ENCODE peak calls at places on chromosome 9, in nine cellular contexts. P, U, K, O, E, I, Z, H and V are unnamed samples. For H3K4me1, the result is how much of the 10 kb centered on the place peaks cover.

GRCh38 chr9:132006657-132007370 is 72.9 kb downstream of the MED27 start:
- DNase-seq in E (no peak), I (peak), H (no peak), O (no peak), U (no peak), P (peak), Z (peak), K (no peak), V (no peak)

GRCh38 chr9:93825348-93826115 is 129.6 kb downstream of the BARX1 start:
- DNase-seq in I (no peak), P (no peak), H (no peak), U (no peak), Z (no peak), E (no peak), K (no peak), O (no peak), V (no peak)

GRCh38 chr9:114825126-114825525 is 19.3 kb upstream of the TNFSF15 start:
- DNase-seq in U (no peak), I (no peak), E (no peak), O (no peak), K (no peak), H (no peak), Z (no peak), P (no peak), V (no peak)

GRCh38 chr9:123002754-123003153 is 30.7 kb upstream of the GPR21 start:
- DNase-seq in K (no peak), P (peak), O (no peak), E (no peak), Z (peak), I (no peak), U (no peak), H (peak), V (no peak)

GRCh38 chr9:124267271-124267807 is 9.6 kb downstream of the NEK6 start:
- DNase-seq in O (no peak), K (peak), P (peak), I (no peak), E (peak), Z (peak), H (peak), U (peak), V (no peak)

GRCh38 chr9:6133346-6134063 is 82.1 kb upstream of the IL33 start:
- DNase-seq in H (no peak), E (no peak), O (no peak), K (no peak), I (no peak), Z (peak), U (no peak), P (peak), V (no peak)

GRCh38 chr9:85443190-85443598 is 298.6 kb downstream of the AGTPBP1 start:
- DNase-seq in K (no peak), I (no peak), U (no peak), O (no peak), P (no peak), Z (no peak), H (no peak), E (no peak), V (no peak)

GRCh38 chr9:20693068-20693467 is 9.0 kb downstream of the FOCAD start:
- DNase-seq in H (no peak), O (no peak), E (no peak), K (no peak), P (no peak), U (no peak), I (no peak), Z (peak), V (no peak)

GRCh38 chr9:14314424-14314928 is 535 bp upstream of the NFIB start:
- DNase-seq in Z (peak), H (peak), I (no peak), U (peak), K (peak), O (peak), P (peak), E (peak), V (peak)

GRCh38 chr9:11915699-11916098 is 777.5 kb upstream of the TYRP1 start:
- DNase-seq in Z (no peak), H (no peak), U (no peak), I (no peak), K (no peak), P (no peak), E (no peak), O (no peak), V (no peak)

GRCh38 chr9:89732295-89732951 is 127.6 kb downstream of the GADD45G start:
- DNase-seq in I (no peak), E (no peak), O (no peak), K (no peak), H (no peak), Z (no peak), U (no peak), P (no peak), V (peak)

GRCh38 chr9:69981686-69982450 is 61.8 kb upstream of the MAMDC2 start:
- DNase-seq in K (no peak), I (no peak), Z (peak), E (no peak), U (no peak), O (no peak), P (peak), H (peak), V (no peak)

GRCh38 chr9:98576859-98577258 is 131.9 kb downstream of the GABBR2 start:
- DNase-seq in Z (no peak), U (no peak), E (no peak), P (no peak), I (no peak), K (no peak), O (no peak), H (no peak), V (no peak)

GRCh38 chr9:6681147-6681956 is 35.8 kb upstream of the GLDC start:
- DNase-seq in H (peak), I (peak), U (peak), E (peak), O (peak), K (peak), P (peak), Z (peak), V (peak)

GRCh38 chr9:97647996-97648395 is 14.4 kb downstream of the NCBP1 start:
- DNase-seq in Z (no peak), H (no peak), E (no peak), P (no peak), U (no peak), I (no peak), K (no peak), O (no peak), V (no peak)

GRCh38 chr9:29861803-29862202 is 2288.5 kb upstream of the C9orf72 start:
- DNase-seq in E (no peak), U (no peak), P (no peak), H (no peak), I (no peak), O (no peak), K (no peak), Z (no peak), V (no peak)

GRCh38 chr9:131140550-131140949 is 15.2 kb downstream of the NUP214 start:
- DNase-seq in Z (no peak), O (no peak), H (no peak), K (no peak), I (no peak), E (no peak), P (no peak), U (no peak), V (no peak)

GRCh38 chr9:8863064-8863463 is 1063.5 kb upstream of the DMAC1 start:
- DNase-seq in P (no peak), Z (no peak), K (no peak), H (no peak), O (no peak), U (no peak), I (no peak), E (no peak), V (no peak)

GRCh38 chr9:116152390-116152789 is 1.2 kb upstream of the PAPPA start:
- DNase-seq in Z (no peak), E (no peak), P (no peak), K (no peak), H (no peak), I (no peak), O (no peak), U (no peak), V (no peak)

GRCh38 chr9:91777437-91777836 is 172.6 kb downstream of the ROR2 start:
- DNase-seq in Z (peak), U (no peak), H (no peak), I (no peak), K (no peak), E (no peak), O (no peak), P (peak), V (no peak)

GRCh38 chr9:129458155-129458661 is 162.7 kb downstream of the C9orf50 start:
- DNase-seq in U (no peak), H (no peak), P (no peak), E (peak), K (peak), I (peak), Z (no peak), O (no peak), V (no peak)

GRCh38 chr9:76441551-76442322 is 17.2 kb upstream of the GCNT1 start:
- DNase-seq in K (no peak), Z (peak), H (no peak), P (peak), I (no peak), O (no peak), E (no peak), U (no peak), V (no peak)

GRCh38 chr9:9521033-9521779 is 1091.6 kb downstream of the PTPRD start:
- DNase-seq in K (no peak), H (peak), I (no peak), Z (no peak), U (no peak), P (no peak), O (no peak), E (no peak), V (no peak)

GRCh38 chr9:128203842-128204551 is 818 bp downstream of the DNM1 start:
- DNase-seq in O (no peak), H (peak), Z (peak), E (no peak), P (no peak), U (no peak), K (peak), I (peak), V (no peak)

GRCh38 chr9:35730486-35730854 is 1.5 kb downstream of the TLN1 start:
- DNase-seq in H (no peak), K (no peak), O (no peak), U (no peak), Z (no peak), I (no peak), P (no peak), E (no peak), V (no peak)
- H3K4me1 ChIP-seq in H (half or more), K (half or more), O (under half), U (under half), Z (half or more), I (half or more), P (half or more), E (half or more), V (under half)

GRCh38 chr9:83483223-83483622 is 55.0 kb downstream of the FRMD3 start:
- DNase-seq in Z (no peak), E (no peak), I (no peak), P (no peak), O (no peak), H (no peak), U (no peak), K (no peak), V (no peak)
- H3K4me1 ChIP-seq in Z (under half), E (under half), I (under half), P (under half), O (under half), H (under half), U (under half), K (under half), V (under half)

GRCh38 chr9:134382733-134383132 is 56.5 kb downstream of the RXRA start:
- DNase-seq in Z (no peak), U (no peak), K (no peak), P (no peak), H (no peak), E (no peak), O (no peak), I (no peak), V (peak)
- H3K4me1 ChIP-seq in Z (under half), U (under half), K (half or more), P (under half), H (under half), E (half or more), O (under half), I (under half), V (under half)

DNA sequence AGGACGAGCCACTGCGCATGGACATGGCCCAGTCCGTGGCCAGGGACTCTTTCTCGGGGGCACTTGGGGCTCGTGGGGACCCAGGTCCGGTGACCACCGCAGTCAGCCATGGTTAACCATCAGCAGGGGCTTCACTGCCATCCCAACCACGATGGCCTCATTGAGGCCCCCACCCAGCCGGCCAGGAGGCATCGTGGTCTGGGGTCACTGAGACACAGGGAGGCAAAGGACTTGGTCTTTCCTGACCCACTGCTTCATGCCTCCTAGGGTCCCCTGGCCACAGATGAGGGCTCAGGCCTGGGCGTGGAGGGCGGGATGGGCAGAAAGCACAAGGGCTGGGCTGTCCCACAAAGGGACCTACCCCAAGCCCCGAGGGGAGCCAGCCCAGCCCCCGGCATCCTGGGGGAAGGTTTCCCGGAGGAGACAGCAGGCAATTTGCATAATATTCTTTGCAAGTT is 6.6 kb downstream of the NACC2 start:
- DNase-seq in E (no peak), K (peak), O (no peak), H (peak), P (no peak), U (no peak), I (no peak), Z (no peak), V (no peak)
- H3K4me1 ChIP-seq in E (half or more), K (half or more), O (under half), H (under half), P (under half), U (under half), I (under half), Z (under half), V (under half)

GRCh38 chr9:120927125-120928014 is 774 bp upstream of the TRAF1 start:
- DNase-seq in H (no peak), O (no peak), P (no peak), E (no peak), Z (no peak), U (no peak), K (no peak), I (no peak), V (no peak)
- H3K4me1 ChIP-seq in H (under half), O (under half), P (under half), E (half or more), Z (under half), U (under half), K (half or more), I (half or more), V (under half)

GRCh38 chr9:19009566-19009965 is 23.4 kb downstream of the SAXO1 start:
- DNase-seq in H (no peak), P (no peak), K (no peak), U (no peak), O (no peak), I (no peak), Z (no peak), E (no peak), V (no peak)
- H3K4me1 ChIP-seq in H (under half), P (under half), K (under half), U (under half), O (under half), I (under half), Z (under half), E (under half), V (under half)

GRCh38 chr9:120484162-120484561 is 95.8 kb downstream of the CDK5RAP2 start:
- DNase-seq in K (no peak), Z (no peak), I (no peak), O (no peak), E (no peak), P (no peak), U (no peak), H (no peak), V (no peak)

GRCh38 chr9:120481842-120482241 is 98.1 kb downstream of the CDK5RAP2 start:
- DNase-seq in O (no peak), P (no peak), I (no peak), H (no peak), Z (no peak), K (no peak), E (no peak), U (no peak), V (no peak)

GRCh38 chr9:120481248-120481647 is 98.7 kb downstream of the CDK5RAP2 start:
- DNase-seq in I (no peak), E (no peak), U (no peak), O (no peak), K (no peak), H (no peak), P (no peak), Z (no peak), V (no peak)

GRCh38 chr9:120480707-120481106 is 99.3 kb downstream of the CDK5RAP2 start:
- DNase-seq in E (no peak), K (no peak), I (no peak), P (no peak), H (no peak), Z (no peak), U (no peak), O (no peak), V (no peak)

DNA sequence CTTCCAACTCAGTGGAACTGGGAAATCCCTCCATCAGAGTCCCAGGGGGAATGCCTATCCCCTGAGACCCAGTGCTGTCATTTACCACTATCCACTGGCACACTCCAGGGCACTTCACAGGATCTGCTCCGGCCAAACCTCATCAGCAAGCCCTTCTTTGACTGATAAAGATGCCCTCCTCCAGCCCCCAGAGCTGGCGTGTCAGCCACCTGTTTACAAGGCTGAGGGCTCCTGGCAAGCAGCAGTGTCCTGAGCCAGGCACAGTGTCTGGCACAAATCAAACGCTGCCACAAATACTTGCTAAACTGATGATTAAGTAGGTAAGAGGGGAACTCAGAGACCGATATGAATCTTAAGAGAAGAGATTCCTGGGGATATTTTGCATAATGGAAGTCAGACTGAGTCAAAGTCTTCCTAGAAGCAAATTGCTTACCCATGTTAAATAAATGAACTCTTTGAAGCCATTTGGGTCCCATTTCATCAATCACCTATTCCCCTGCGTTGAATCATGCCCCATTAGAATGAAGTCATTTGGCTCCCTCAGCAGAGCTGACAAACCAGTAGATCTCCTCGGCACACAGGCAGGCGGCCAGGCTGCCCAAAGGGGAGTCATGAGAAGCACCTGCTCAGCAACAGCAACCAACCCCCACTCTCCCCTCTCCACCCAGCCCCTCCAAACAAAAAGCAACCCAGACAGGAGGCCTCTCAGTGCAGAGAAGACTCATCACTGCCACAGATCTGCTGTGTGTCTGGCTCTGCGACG is 97.4 kb downstream of the CDK5RAP2 start:
- DNase-seq in Z (no peak), P (peak), K (no peak), H (no peak), I (no peak), E (no peak), U (no peak), O (no peak), V (no peak)
- H3K4me1 ChIP-seq in Z (under half), P (under half), K (under half), H (under half), I (under half), E (under half), U (under half), O (under half), V (under half)

DNA sequence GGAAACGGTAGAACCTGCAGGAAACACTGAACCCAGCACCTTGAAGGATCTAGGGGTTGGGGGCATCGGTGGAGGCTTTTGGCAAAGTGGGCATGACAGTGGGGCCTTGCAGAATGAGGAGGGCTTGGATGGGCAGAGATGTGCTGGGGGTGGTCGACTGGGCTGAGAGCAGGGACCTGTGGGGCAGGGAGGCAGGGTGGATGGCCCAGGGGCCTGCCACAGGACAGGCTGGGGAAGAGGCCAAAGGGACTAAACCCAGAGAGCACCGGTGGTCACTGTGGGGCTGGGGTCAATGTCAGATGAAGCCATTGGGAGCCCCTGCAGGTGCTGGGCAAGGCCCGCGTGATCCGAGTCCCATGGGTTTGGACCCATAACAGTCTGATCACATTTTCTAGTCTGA is 175.3 kb downstream of the DAB2IP start:
- DNase-seq in K (no peak), P (no peak), O (no peak), H (no peak), Z (no peak), I (no peak), E (no peak), U (peak), V (no peak)
- H3K4me1 ChIP-seq in K (under half), P (under half), O (under half), H (under half), Z (under half), I (under half), E (under half), U (under half), V (under half)

DNA sequence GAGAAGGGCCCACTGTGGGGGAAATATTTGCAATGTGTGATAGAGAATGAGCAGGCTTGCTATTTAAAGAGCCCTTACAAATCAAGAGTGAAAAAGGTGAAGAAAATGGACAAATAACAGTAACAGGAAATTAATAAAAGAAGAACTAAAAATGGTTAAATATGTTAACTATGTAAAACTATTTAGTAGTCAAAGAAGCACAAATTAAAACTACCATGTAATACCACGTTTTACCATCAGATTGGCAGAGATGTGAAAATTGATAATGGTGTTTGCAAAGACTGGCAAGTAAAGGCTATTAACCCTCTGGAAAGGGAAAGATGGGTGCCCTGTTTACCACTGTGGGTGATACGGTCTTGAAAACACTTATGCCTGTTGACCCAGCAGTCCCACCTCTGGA is 23.2 kb upstream of the GRHPR start:
- DNase-seq in U (no peak), K (no peak), I (no peak), P (no peak), H (no peak), Z (no peak), E (no peak), O (no peak), V (no peak)
- H3K4me1 ChIP-seq in U (under half), K (under half), I (under half), P (under half), H (under half), Z (under half), E (under half), O (under half), V (under half)

DNA sequence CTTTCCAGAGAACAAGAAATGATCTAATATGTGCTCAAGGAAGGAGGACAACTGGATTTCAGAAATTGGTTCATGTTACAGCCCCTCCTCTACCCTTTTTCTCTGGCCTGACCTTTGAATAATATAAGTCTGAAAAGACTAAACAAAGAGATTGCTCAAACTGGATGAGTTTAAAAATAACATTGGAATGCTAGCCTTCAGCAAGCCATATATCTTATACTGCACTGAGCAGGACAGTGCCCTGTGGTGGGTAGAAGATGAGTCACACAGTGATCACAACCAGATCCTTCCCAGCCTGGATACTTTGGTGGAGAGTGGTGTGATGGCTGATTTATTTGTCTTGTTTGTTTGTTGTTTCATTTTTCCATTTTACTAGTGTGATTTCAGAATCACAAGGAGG is 13.2 kb downstream of the PALM2AKAP2 start:
- DNase-seq in O (no peak), P (peak), H (no peak), U (no peak), Z (peak), I (no peak), E (no peak), K (no peak), V (no peak)
- H3K4me1 ChIP-seq in O (under half), P (under half), H (under half), U (under half), Z (half or more), I (under half), E (under half), K (under half), V (under half)